ENCODE peak calls at places on chromosomes 7 and 10, in seven cellular contexts. H, Y, M, N, L, Q and F are unnamed samples.

GRCh38 chr10:133530506-133530905 is 3.3 kb downstream of the CYP2E1 start:
- DNase-seq in H (no peak), Y (no peak), M (no peak), N (no peak), L (no peak), Q (no peak), F (no peak)

GRCh38 chr10:101797403-101798059 is 14.3 kb upstream of the NPM3 start:
- DNase-seq in H (no peak), Y (no peak), M (no peak), N (no peak), L (no peak), Q (no peak), F (no peak)

GRCh38 chr7:84393776-84394175 is 199.2 kb upstream of the SEMA3A start:
- DNase-seq in H (no peak), Y (no peak), M (no peak), N (no peak), L (no peak), Q (no peak), F (no peak)

GRCh38 chr10:122419890-122420623 is 34.4 kb upstream of the ARMS2 start:
- DNase-seq in H (no peak), Y (no peak), M (no peak), N (no peak), L (no peak), Q (no peak), F (no peak)

GRCh38 chr10:87691515-87692070 is 31.9 kb downstream of the PAPSS2 start:
- DNase-seq in H (no peak), Y (no peak), M (no peak), N (no peak), L (no peak), Q (no peak), F (no peak)

GRCh38 chr10:119477444-119477843 is 65.1 kb downstream of the RGS10 start:
- DNase-seq in H (no peak), Y (no peak), M (no peak), N (no peak), L (no peak), Q (no peak), F (no peak)

GRCh38 chr7:92880212-92881090 is 44.1 kb upstream of the CDK6 start:
- DNase-seq in H (no peak), Y (no peak), M (peak), N (no peak), L (peak), Q (peak), F (peak)

GRCh38 chr7:92953657-92954056 is 117.3 kb upstream of the CDK6 start:
- DNase-seq in H (no peak), Y (no peak), M (peak), N (no peak), L (no peak), Q (no peak), F (no peak)

GRCh38 chr10:122176232-122176865 is 94.7 kb upstream of the BTBD16 start:
- DNase-seq in H (peak), Y (no peak), M (no peak), N (no peak), L (no peak), Q (no peak), F (no peak)

GRCh38 chr7:1555813-1556540 is at the start of gene TMEM184A:
- DNase-seq in H (no peak), Y (no peak), M (peak), N (no peak), L (peak), Q (no peak), F (no peak)

GRCh38 chr10:61565819-61566560 is 96.7 kb upstream of the CABCOCO1 start:
- DNase-seq in H (no peak), Y (no peak), M (no peak), N (no peak), L (no peak), Q (no peak), F (no peak)

GRCh38 chr7:11748884-11749283 is 83.1 kb downstream of the THSD7A start:
- DNase-seq in H (no peak), Y (no peak), M (peak), N (no peak), L (peak), Q (no peak), F (no peak)

GRCh38 chr7:1693991-1694524 is 24.0 kb downstream of the ELFN1 start:
- DNase-seq in H (peak), Y (peak), M (peak), N (peak), L (no peak), Q (peak), F (peak)

GRCh38 chr7:46525876-46526275 is 604.8 kb upstream of the IGFBP3 start:
- DNase-seq in H (no peak), Y (no peak), M (peak), N (no peak), L (no peak), Q (no peak), F (no peak)

GRCh38 chr10:132654121-132654571 is 116.6 kb downstream of the INPP5A start:
- DNase-seq in H (no peak), Y (peak), M (no peak), N (no peak), L (no peak), Q (no peak), F (no peak)

GRCh38 chr10:26410356-26410755 is 27.8 kb upstream of the APBB1IP start:
- DNase-seq in H (no peak), Y (no peak), M (no peak), N (no peak), L (no peak), Q (no peak), F (no peak)

GRCh38 chr10:43006490-43006889 is 70.4 kb upstream of the RET start:
- DNase-seq in H (no peak), Y (no peak), M (no peak), N (no peak), L (no peak), Q (no peak), F (no peak)

GRCh38 chr10:50395279-50395678 is 144.0 kb upstream of the ASAH2 start:
- DNase-seq in H (no peak), Y (no peak), M (peak), N (no peak), L (no peak), Q (no peak), F (no peak)

GRCh38 chr7:87876759-87877234 is 504 bp downstream of the DBF4 start:
- DNase-seq in H (peak), Y (peak), M (peak), N (peak), L (no peak), Q (peak), F (peak)

GRCh38 chr10:132413226-132414205 is 16.5 kb downstream of the PWWP2B start:
- DNase-seq in H (no peak), Y (no peak), M (no peak), N (peak), L (no peak), Q (no peak), F (no peak)

GRCh38 chr10:129854796-129855705 is 109.0 kb downstream of the EBF3 start:
- DNase-seq in H (no peak), Y (no peak), M (no peak), N (no peak), L (no peak), Q (no peak), F (no peak)

GRCh38 chr10:112235920-112236319 is 47.3 kb upstream of the TECTB start:
- DNase-seq in H (no peak), Y (no peak), M (no peak), N (no peak), L (no peak), Q (no peak), F (no peak)

GRCh38 chr7:1457949-1458675 is 1.2 kb downstream of the MICALL2 start:
- DNase-seq in H (no peak), Y (no peak), M (no peak), N (no peak), L (no peak), Q (no peak), F (peak)

GRCh38 chr10:71339796-71340589 is 20.9 kb downstream of the SLC29A3 start:
- DNase-seq in H (no peak), Y (no peak), M (peak), N (no peak), L (peak), Q (no peak), F (no peak)

GRCh38 chr10:130766071-130766470 is 545.5 kb downstream of the TCERG1L start:
- DNase-seq in H (no peak), Y (no peak), M (no peak), N (peak), L (no peak), Q (no peak), F (no peak)

GRCh38 chr10:34403512-34403911 is 411.6 kb downstream of the PARD3 start:
- DNase-seq in H (no peak), Y (no peak), M (peak), N (no peak), L (no peak), Q (no peak), F (no peak)

GRCh38 chr10:13272164-13272571 is 27.7 kb downstream of the PHYH start:
- DNase-seq in H (peak), Y (peak), M (no peak), N (peak), L (no peak), Q (peak), F (peak)

GRCh38 chr7:114130860-114131259 is 212.1 kb upstream of the PPP1R3A start:
- DNase-seq in H (no peak), Y (no peak), M (no peak), N (no peak), L (no peak), Q (no peak), F (no peak)

GRCh38 chr10:130642926-130643325 is 506.7 kb downstream of the GLRX3 start:
- DNase-seq in H (no peak), Y (no peak), M (no peak), N (no peak), L (no peak), Q (no peak), F (no peak)

GRCh38 chr7:45892407-45893035 is 4.2 kb downstream of the IGFBP1 start:
- DNase-seq in H (no peak), Y (no peak), M (no peak), N (no peak), L (no peak), Q (peak), F (no peak)

GRCh38 chr7:74185636-74186035 is 11.5 kb downstream of the EIF4H start:
- DNase-seq in H (no peak), Y (no peak), M (no peak), N (no peak), L (no peak), Q (no peak), F (no peak)

GRCh38 chr7:68604516-68604915 is 993.8 kb upstream of the AUTS2 start:
- DNase-seq in H (no peak), Y (no peak), M (no peak), N (no peak), L (no peak), Q (peak), F (no peak)

GRCh38 chr10:128530301-128530700 is 404.1 kb upstream of the MKI67 start:
- DNase-seq in H (no peak), Y (no peak), M (peak), N (no peak), L (peak), Q (peak), F (peak)

GRCh38 chr7:80858141-80858903 is 60.5 kb downstream of the SEMA3C start:
- DNase-seq in H (no peak), Y (no peak), M (peak), N (no peak), L (no peak), Q (no peak), F (no peak)

GRCh38 chr7:149104214-149104613 is 13.7 kb upstream of the ZNF786 start:
- DNase-seq in H (no peak), Y (no peak), M (no peak), N (no peak), L (no peak), Q (no peak), F (no peak)

GRCh38 chr7:119270045-119270464 is 1002.9 kb upstream of the KCND2 start:
- DNase-seq in H (peak), Y (no peak), M (peak), N (no peak), L (peak), Q (peak), F (peak)

GRCh38 chr7:12212051-12212485 is 974 bp downstream of the TMEM106B start:
- DNase-seq in H (no peak), Y (no peak), M (peak), N (no peak), L (peak), Q (peak), F (no peak)